ENCODE peak calls at places on chromosomes 2 and 18, in ten cellular contexts. M is neuronal stem cell; J is upper lobe of right lung; G is psoas muscle; U is CD8-positive, alpha-beta T cell; H is sigmoid colon; Y is gastrocnemius medialis; I is PC-9; E is heart right ventricle; B is transverse colon. W is an unnamed sample.
A peak's percentile ranks its signal among the peaks of the same experiment; 100 is the strongest.

GRCh38 chr2:224946911-224947310 is 95.4 kb downstream of the DOCK10 start:
- DNase-seq in M (no peak), J (no peak), G (no peak), U (no peak), H (no peak), Y (no peak), I (no peak), E (no peak), B (no peak), W (no peak)

GRCh38 chr2:69053416-69053965 is 40.5 kb downstream of the ANTXR1 start:
- DNase-seq in M (no peak), J (no peak), G (no peak), U (no peak), H (no peak), Y (no peak), I (no peak), E (no peak), B (no peak), W (no peak)

GRCh38 chr18:79606621-79607331 is 72.8 kb upstream of the CTDP1 start:
- DNase-seq in M (no peak), J (peak; percentile 55), G (peak; percentile 45), U (no peak), H (peak; percentile 51), Y (no peak), I (no peak), E (peak; percentile 4), B (peak; percentile 3), W (peak; percentile 29)

GRCh38 chr2:201754683-201755415 is 25.9 kb downstream of the ALS2 start:
- DNase-seq in M (no peak), J (no peak), G (no peak), U (no peak), H (no peak), Y (no peak), I (no peak), E (no peak), B (no peak), W (no peak)

GRCh38 chr2:111626037-111626861 is 257.7 kb downstream of the ANAPC1 start:
- DNase-seq in M (no peak), J (no peak), G (no peak), U (no peak), H (no peak), Y (no peak), I (peak; percentile 59), E (no peak), B (no peak), W (no peak)

GRCh38 chr18:10726198-10727068 is 200.6 kb downstream of the NAPG start:
- DNase-seq in M (no peak), J (no peak), G (no peak), U (no peak), H (no peak), Y (no peak), I (no peak), E (peak; percentile 23), B (no peak), W (no peak)

GRCh38 chr2:157898591-157898996 is 22.5 kb upstream of the ACVR1 start:
- DNase-seq in M (no peak), J (no peak), G (no peak), U (no peak), H (peak; percentile 69), Y (peak; percentile 19), I (peak; percentile 52), E (no peak), B (no peak), W (peak; percentile 80)

GRCh38 chr2:225354281-225354774 is 45.2 kb upstream of the NYAP2 start:
- DNase-seq in M (no peak), J (no peak), G (no peak), U (no peak), H (no peak), Y (no peak), I (no peak), E (no peak), B (no peak), W (no peak)

GRCh38 chr2:167215595-167215994 is 327.3 kb downstream of the XIRP2 start:
- DNase-seq in M (no peak), J (no peak), G (peak; percentile 32), U (no peak), H (no peak), Y (no peak), I (no peak), E (no peak), B (peak; percentile 14), W (no peak)

GRCh38 chr18:26621161-26622026 is 73.0 kb upstream of the KCTD1 start:
- DNase-seq in M (peak; percentile 27), J (peak; percentile 76), G (no peak), U (no peak), H (no peak), Y (no peak), I (no peak), E (peak; percentile 46), B (peak; percentile 45), W (no peak)

GRCh38 chr18:54932472-54932871 is 26.8 kb downstream of the CCDC68 start:
- DNase-seq in M (no peak), J (no peak), G (no peak), U (no peak), H (no peak), Y (no peak), I (no peak), E (no peak), B (no peak), W (no peak)

GRCh38 chr2:28613616-28614501 is 118.0 kb downstream of the PLB1 start:
- DNase-seq in M (no peak), J (no peak), G (no peak), U (no peak), H (no peak), Y (no peak), I (peak; percentile 99), E (no peak), B (no peak), W (peak; percentile 20)

GRCh38 chr2:69149631-69150215 is 136.7 kb downstream of the ANTXR1 start:
- DNase-seq in M (peak; percentile 23), J (no peak), G (peak; percentile 71), U (no peak), H (peak; percentile 84), Y (peak; percentile 33), I (no peak), E (peak; percentile 53), B (peak; percentile 27), W (peak; percentile 75)

DNA sequence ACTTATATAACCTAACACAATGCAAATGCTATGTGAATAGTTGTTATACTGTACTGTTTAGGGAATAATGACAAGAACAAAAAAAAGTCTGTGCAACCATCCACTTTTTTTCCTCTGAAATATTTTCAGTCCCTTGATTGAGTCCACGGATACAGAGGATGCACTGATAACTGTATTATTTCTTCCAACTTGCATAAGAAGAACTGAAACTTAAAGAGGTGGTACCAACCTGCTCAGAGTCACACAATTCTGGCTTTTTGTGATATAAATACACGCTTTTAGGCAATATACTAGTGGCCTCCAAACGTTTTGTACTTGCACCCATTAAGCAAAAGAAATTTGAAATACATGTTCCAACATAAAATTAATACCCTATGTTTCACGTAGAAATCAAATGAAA is 1.3 kb downstream of the SMC6 start:
- DNase-seq in M (no peak), J (no peak), G (no peak), U (no peak), H (no peak), Y (no peak), I (no peak), E (no peak), B (no peak), W (no peak)
- H3K4me3 ChIP-seq in M (peak overlapping the region; percentile 97), J (peak overlapping the region; percentile 68), G (peak overlapping the region; percentile 92), U (no peak overlapping the region), H (no peak overlapping the region), Y (peak overlapping the region; percentile 92), I (peak overlapping the region; percentile 96), E (no peak overlapping the region), B (no peak overlapping the region), W (peak overlapping the region; percentile 97)

GRCh38 chr18:48947583-48947982 is 3.2 kb downstream of the SMAD7 start:
- DNase-seq in M (no peak), J (no peak), G (peak; percentile 79), U (no peak), H (no peak), Y (no peak), I (no peak), E (no peak), B (no peak), W (no peak)

GRCh38 chr18:48949606-48950535 is 894 bp downstream of the SMAD7 start:
- DNase-seq in M (peak; percentile 60), J (peak; percentile 85), G (peak; percentile 68), U (no peak), H (no peak), Y (no peak), I (peak; percentile 75), E (peak; percentile 45), B (peak; percentile 52), W (peak; percentile 65)

GRCh38 chr18:48950536-48951447 is at the start of gene SMAD7:
- DNase-seq in M (no peak), J (peak; percentile 80), G (no peak), U (no peak), H (no peak), Y (no peak), I (no peak), E (peak; percentile 57), B (peak; percentile 50), W (peak; percentile 65)

GRCh38 chr18:48948112-48949050 is 2.4 kb downstream of the SMAD7 start:
- DNase-seq in M (no peak), J (peak; percentile 83), G (peak; percentile 75), U (peak; percentile 37), H (peak; percentile 87), Y (no peak), I (peak; percentile 62), E (peak; percentile 61), B (peak; percentile 70), W (peak; percentile 57)

DNA sequence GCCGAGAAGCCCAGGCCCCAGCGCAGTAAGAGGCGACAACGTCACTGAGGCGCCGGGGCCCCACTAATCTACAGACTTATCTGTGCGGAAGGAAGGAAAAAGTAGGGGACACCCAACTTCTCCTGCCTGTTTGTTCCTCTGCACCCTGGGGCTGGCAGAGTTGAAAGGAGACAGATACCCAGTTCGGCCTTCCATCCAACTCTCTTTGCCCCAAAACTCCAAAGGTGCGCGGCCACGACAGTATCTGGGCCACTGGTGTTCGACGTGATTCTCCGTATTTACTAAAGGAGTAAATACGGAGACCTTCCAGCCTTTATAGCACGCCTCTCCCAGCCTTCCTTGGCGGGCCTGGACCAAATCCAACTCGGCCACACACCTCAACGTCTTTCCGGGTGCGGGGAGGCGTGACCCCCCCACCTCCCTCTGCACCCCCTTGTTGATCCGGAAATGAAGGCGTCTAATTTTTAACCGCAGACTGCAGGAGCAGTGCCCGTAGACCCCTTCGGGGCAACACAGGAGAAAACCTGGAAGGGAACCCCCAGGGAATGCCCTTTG is 1.6 kb downstream of the SMAD7 start:
- DNase-seq in M (no peak), J (peak; percentile 85), G (peak; percentile 74), U (peak; percentile 38), H (peak; percentile 73), Y (no peak), I (peak; percentile 45), E (peak; percentile 59), B (peak; percentile 82), W (peak; percentile 67)
- H3K4me1 ChIP-seq in M (peaks cover 26% of the 10 kb centered on the region), J (peaks cover 51% of the 10 kb centered on the region), G (peaks cover 47% of the 10 kb centered on the region), U (peaks cover 49% of the 10 kb centered on the region), H (peaks cover 55% of the 10 kb centered on the region), Y (peaks cover 44% of the 10 kb centered on the region), I (peaks cover 53% of the 10 kb centered on the region), E (peaks cover 54% of the 10 kb centered on the region), B (peaks cover 21% of the 10 kb centered on the region), W (peaks cover 17% of the 10 kb centered on the region)

GRCh38 chr2:196275646-196276352 is 104.4 kb upstream of the STK17B start:
- DNase-seq in M (no peak), J (no peak), G (no peak), U (no peak), H (no peak), Y (no peak), I (peak; percentile 48), E (no peak), B (no peak), W (no peak)
- H3K4me3 ChIP-seq in M (no peak overlapping the region), J (no peak overlapping the region), G (no peak overlapping the region), U (peak overlapping the region; percentile 7), H (no peak overlapping the region), Y (no peak overlapping the region), I (no peak overlapping the region), E (no peak overlapping the region), B (no peak overlapping the region), W (no peak overlapping the region)

GRCh38 chr2:235504459-235505200 is 10.8 kb downstream of the AGAP1 start:
- DNase-seq in M (no peak), J (no peak), G (no peak), U (no peak), H (no peak), Y (no peak), I (no peak), E (no peak), B (no peak), W (no peak)
- H3K4me1 ChIP-seq in M (peaks cover 37% of the 10 kb centered on the region), J (peaks cover 35% of the 10 kb centered on the region), G (peaks cover 50% of the 10 kb centered on the region), U (no peaks in the 10 kb centered on the region), H (peaks cover 14% of the 10 kb centered on the region), Y (peaks cover 46% of the 10 kb centered on the region), I (peaks cover 50% of the 10 kb centered on the region), E (peaks cover 61% of the 10 kb centered on the region), B (peaks cover 27% of the 10 kb centered on the region), W (peaks cover 5% of the 10 kb centered on the region)